ENCODE peak calls at places on chromosome 19, in four cellular contexts. M is CD4-positive, alpha-beta T cell; S is activated CD8-positive, alpha-beta T cell treated with anti-CD3 and anti-CD28 coated beads for 36 hours; X is endothelial cell of umbilical vein. Y is an unnamed sample.

GRCh38 chr19:7729831-7730285 is 2.1 kb downstream of the CLEC4G start:
- DNase-seq in M (no peak), S (peak; percentile 28), X (no peak), Y (peak; percentile 55)

GRCh38 chr19:50416034-50416814 is 2.5 kb upstream of the SPIB start:
- DNase-seq in M (no peak), S (no peak), X (no peak), Y (no peak)

GRCh38 chr19:29417048-29417447 is 108.7 kb upstream of the VSTM2B start:
- DNase-seq in M (no peak), S (no peak), X (no peak), Y (no peak)

GRCh38 chr19:46326608-46327007 is 20.3 kb upstream of the PPP5C start:
- DNase-seq in M (no peak), S (no peak), X (no peak), Y (no peak)

GRCh38 chr19:6417713-6418561 is 6.7 kb downstream of the KHSRP start:
- DNase-seq in M (no peak), S (no peak), X (peak; percentile 7), Y (peak; percentile 12)

GRCh38 chr19:4234142-4234861 is 5.0 kb downstream of the EBI3 start:
- DNase-seq in M (no peak), S (no peak), X (no peak), Y (no peak)

GRCh38 chr19:898663-899062 is 5.4 kb downstream of the RNU6-9 start:
- DNase-seq in M (no peak), S (peak; percentile 57), X (no peak), Y (no peak)

GRCh38 chr19:45575216-45575615 is 9.4 kb downstream of the OPA3 start:
- DNase-seq in M (no peak), S (no peak), X (no peak), Y (peak; percentile 64)

GRCh38 chr19:46624958-46625661 is at the start of gene PTGIR:
- DNase-seq in M (no peak), S (peak; percentile 62), X (peak; percentile 42), Y (peak; percentile 59)

GRCh38 chr19:46296722-46297431 is at the start of gene HIF3A:
- DNase-seq in M (no peak), S (peak; percentile 14), X (peak; percentile 64), Y (no peak)

GRCh38 chr19:5128932-5129389 is 160.0 kb downstream of the KDM4B start:
- DNase-seq in M (no peak), S (no peak), X (peak; percentile 38), Y (no peak)

GRCh38 chr19:8552810-8553209 is 24.4 kb downstream of the MYO1F start:
- DNase-seq in M (no peak), S (peak; percentile 26), X (no peak), Y (no peak)

GRCh38 chr19:45171211-45171623 is 6.8 kb downstream of the TRAPPC6A start:
- DNase-seq in M (no peak), S (peak; percentile 73), X (peak; percentile 72), Y (no peak)

GRCh38 chr19:4051175-4052101 is 15.3 kb downstream of the ZBTB7A start:
- DNase-seq in M (no peak), S (peak; percentile 77), X (no peak), Y (no peak)

GRCh38 chr19:18091217-18091608 is 4.5 kb upstream of the IL12RB1 start:
- DNase-seq in M (peak; percentile 59), S (peak; percentile 96), X (no peak), Y (peak; percentile 64)

GRCh38 chr19:49359851-49360845 is 2.1 kb downstream of the TEAD2 start:
- DNase-seq in M (no peak), S (no peak), X (no peak), Y (peak; percentile 37)

GRCh38 chr19:34228347-34228746 is 26.0 kb upstream of the GARRE1 start:
- DNase-seq in M (no peak), S (no peak), X (no peak), Y (no peak)

GRCh38 chr19:13764101-13764807 is at the start of gene MRI1:
- DNase-seq in M (peak; percentile 45), S (peak; percentile 78), X (peak; percentile 70), Y (peak; percentile 96)

GRCh38 chr19:2213799-2214198 is 22.3 kb downstream of the PLEKHJ1 start:
- DNase-seq in M (no peak), S (no peak), X (no peak), Y (no peak)

GRCh38 chr19:12350890-12351197 is 14.6 kb downstream of the ZNF442 start:
- DNase-seq in M (no peak), S (no peak), X (no peak), Y (no peak)

GRCh38 chr19:12345197-12345596 is 11.8 kb upstream of the ZNF563 start:
- DNase-seq in M (no peak), S (no peak), X (no peak), Y (no peak)

GRCh38 chr19:12350185-12350889 is 15.1 kb downstream of the ZNF442 start:
- DNase-seq in M (no peak), S (no peak), X (no peak), Y (no peak)

DNA sequence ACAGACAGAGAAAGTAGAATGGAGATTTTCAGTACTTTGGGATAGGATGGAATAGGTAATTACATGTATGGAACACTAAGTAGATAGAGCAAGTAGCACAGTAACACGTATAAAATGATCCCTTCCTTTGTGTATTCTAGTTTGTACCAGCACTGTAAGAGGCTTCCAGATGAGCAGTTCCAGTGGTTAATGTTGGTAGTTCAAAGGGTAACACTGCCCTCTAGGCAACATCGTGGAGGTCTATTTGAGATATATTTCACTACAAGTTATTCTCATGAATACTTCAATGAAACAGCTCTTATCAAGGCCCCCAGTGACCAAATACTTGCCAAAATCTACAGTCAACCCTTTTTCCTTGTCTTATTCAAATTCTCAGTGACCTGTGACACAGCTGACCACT is 13.5 kb upstream of the ZNF563 start:
- DNase-seq in M (no peak), S (peak; percentile 44), X (no peak), Y (no peak)
- TF ChIP-seq CTCF in M (peak; percentile 58), S (peak; percentile 30), X (no peak), Y (no peak)

GRCh38 chr19:55444720-55445045 is 1.6 kb upstream of the SHISA7 start:
- DNase-seq in M (no peak), S (no peak), X (no peak), Y (no peak)

GRCh38 chr19:55441692-55442321 is 1.3 kb downstream of the SHISA7 start:
- DNase-seq in M (no peak), S (no peak), X (no peak), Y (peak; percentile 65)

GRCh38 chr19:55442372-55443044 is 592 bp downstream of the SHISA7 start:
- DNase-seq in M (no peak), S (no peak), X (no peak), Y (peak; percentile 59)

GRCh38 chr19:55443824-55444719 is 972 bp upstream of the SHISA7 start:
- DNase-seq in M (no peak), S (no peak), X (no peak), Y (no peak)

DNA sequence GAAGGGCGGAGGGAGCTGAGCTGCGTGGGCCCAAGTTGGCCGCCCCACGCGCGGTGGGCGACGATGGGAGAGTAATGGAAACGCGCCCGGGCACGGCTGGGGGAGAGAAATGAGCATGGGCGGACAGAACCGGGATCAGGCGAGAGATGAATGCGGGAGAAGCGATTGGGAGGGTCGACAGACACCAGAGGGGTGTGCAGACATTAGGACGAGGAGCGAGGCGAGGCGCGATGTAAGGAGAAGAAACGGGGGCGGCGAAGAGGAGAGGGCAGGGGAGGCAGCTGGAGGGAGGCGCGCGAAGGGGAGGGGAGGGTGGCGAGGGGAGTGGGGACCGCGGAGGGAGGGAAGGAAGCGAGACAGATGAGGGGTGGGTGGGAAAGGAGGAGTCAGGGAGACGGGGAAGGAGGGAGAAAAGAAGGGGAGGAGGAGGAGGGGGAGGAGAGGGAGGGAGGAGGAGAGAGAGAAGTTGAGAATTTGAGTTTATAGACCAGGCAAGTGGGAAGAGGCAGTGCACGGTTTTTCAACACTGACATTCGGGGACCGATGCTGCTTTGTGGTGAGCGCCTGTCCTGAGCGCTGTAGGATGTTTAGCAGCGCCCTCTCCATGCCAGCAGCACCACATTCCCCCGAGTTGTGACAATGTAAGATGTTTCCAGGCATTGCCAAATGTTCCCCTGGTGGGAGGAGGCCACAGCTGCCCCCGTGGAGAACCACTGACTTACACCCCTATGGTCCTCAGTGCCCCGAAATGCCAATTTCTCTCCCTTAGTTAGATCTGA is at the start of gene SHISA7:
- DNase-seq in M (no peak), S (no peak), X (no peak), Y (peak; percentile 48)
- TF ChIP-seq CTCF in M (no peak), S (no peak), X (no peak), Y (no peak)

GRCh38 chr19:35484637-35485036 is 5.6 kb downstream of the KRTDAP start:
- DNase-seq in M (no peak), S (peak; percentile 24), X (no peak), Y (peak; percentile 82)

GRCh38 chr19:35486268-35486708 is 4.0 kb downstream of the KRTDAP start:
- DNase-seq in M (no peak), S (no peak), X (no peak), Y (no peak)

GRCh38 chr19:35490364-35490763 is at the start of gene KRTDAP:
- DNase-seq in M (no peak), S (no peak), X (no peak), Y (no peak)

GRCh38 chr19:35488677-35489076 is 1.6 kb downstream of the KRTDAP start:
- DNase-seq in M (no peak), S (no peak), X (no peak), Y (no peak)

GRCh38 chr19:35487821-35488220 is 2.4 kb downstream of the KRTDAP start:
- DNase-seq in M (no peak), S (peak; percentile 45), X (no peak), Y (no peak)
- TF ChIP-seq CTCF in M (no peak), S (no peak), X (no peak), Y (no peak)

GRCh38 chr19:9969688-9969975 is 33.3 kb upstream of the OLFM2 start:
- DNase-seq in M (no peak), S (no peak), X (no peak), Y (no peak)
- TF ChIP-seq CTCF in M (no peak), S (no peak), X (no peak), Y (no peak)

GRCh38 chr19:56351208-56351607 is 36.6 kb upstream of the ZSCAN5A start:
- DNase-seq in M (no peak), S (no peak), X (no peak), Y (no peak)

GRCh38 chr19:56350416-56351045 is 35.9 kb upstream of the ZSCAN5A start:
- DNase-seq in M (peak; percentile 39), S (peak; percentile 74), X (peak; percentile 55), Y (peak; percentile 45)

GRCh38 chr19:56347163-56347778 is 32.6 kb upstream of the ZSCAN5A start:
- DNase-seq in M (no peak), S (no peak), X (no peak), Y (no peak)

GRCh38 chr19:56348289-56348877 is 33.7 kb upstream of the ZSCAN5A start:
- DNase-seq in M (no peak), S (peak; percentile 61), X (peak; percentile 6), Y (no peak)
- TF ChIP-seq CTCF in M (peak; percentile 16), S (peak; percentile 64), X (peak; percentile 24), Y (peak; percentile 37)